ENCODE peak calls at places on chromosomes 4 and X, in eight cellular contexts. C, G, O, L, M, K, S and X are unnamed samples.
A peak's percentile ranks its signal among the peaks of the same experiment; 100 is the strongest.

GRCh38 chrX:10415704-10416001 is 204.7 kb downstream of the MID1 start:
- DNase-seq in C (peak; percentile 35), G (no peak), O (no peak), L (no peak), M (no peak), K (peak; percentile 45), S (peak; percentile 64), X (no peak)

GRCh38 chr4:167168611-167169010 is 65.7 kb downstream of the SPOCK3 start:
- DNase-seq in C (no peak), G (no peak), O (no peak), L (no peak), M (no peak), K (no peak), S (no peak), X (no peak)

GRCh38 chrX:3124041-3124440 is 82.8 kb downstream of the ARSF start:
- DNase-seq in C (peak; percentile 33), G (no peak), O (no peak), L (no peak), M (no peak), K (no peak), S (no peak), X (no peak)

GRCh38 chrX:48919360-48919821 is 567 bp upstream of the PIM2 start:
- DNase-seq in C (no peak), G (no peak), O (no peak), L (no peak), M (no peak), K (no peak), S (no peak), X (no peak)

GRCh38 chr4:61201562-61202099 is 1.5 kb downstream of the ADGRL3 start:
- DNase-seq in C (no peak), G (no peak), O (no peak), L (no peak), M (no peak), K (no peak), S (peak; percentile 23), X (no peak)

GRCh38 chr4:132317923-132318322 is 831.2 kb upstream of the PCDH10 start:
- DNase-seq in C (no peak), G (no peak), O (no peak), L (no peak), M (no peak), K (no peak), S (no peak), X (no peak)

GRCh38 chrX:115912372-115912897 is 258.1 kb upstream of the AGTR2 start:
- DNase-seq in C (no peak), G (no peak), O (no peak), L (no peak), M (no peak), K (no peak), S (no peak), X (no peak)

GRCh38 chr4:9703391-9703790 is 78.0 kb upstream of the DRD5 start:
- DNase-seq in C (peak; percentile 34), G (peak; percentile 53), O (peak; percentile 47), L (peak; percentile 60), M (peak; percentile 68), K (peak; percentile 79), S (peak; percentile 27), X (peak; percentile 61)

GRCh38 chr4:112633477-112634235 is 3.1 kb downstream of the ZGRF1 start:
- DNase-seq in C (no peak), G (peak; percentile 53), O (no peak), L (no peak), M (no peak), K (peak; percentile 38), S (peak; percentile 61), X (no peak)

GRCh38 chrX:11352296-11352741 is 59.1 kb downstream of the AMELX start:
- DNase-seq in C (no peak), G (no peak), O (no peak), L (no peak), M (no peak), K (no peak), S (no peak), X (no peak)

GRCh38 chrX:17706676-17707075 is 30.6 kb upstream of the SCML1 start:
- DNase-seq in C (peak; percentile 66), G (no peak), O (no peak), L (no peak), M (no peak), K (no peak), S (peak; percentile 86), X (no peak)

GRCh38 chr4:81106150-81106549 is 75.6 kb downstream of the BMP3 start:
- DNase-seq in C (no peak), G (no peak), O (no peak), L (no peak), M (no peak), K (no peak), S (no peak), X (no peak)

GRCh38 chr4:146621-147020 is 22.3 kb downstream of the ZNF718 start:
- DNase-seq in C (no peak), G (no peak), O (no peak), L (no peak), M (no peak), K (no peak), S (no peak), X (no peak)

GRCh38 chr4:172412851-172413250 is 599.6 kb downstream of the GALNTL6 start:
- DNase-seq in C (no peak), G (no peak), O (no peak), L (no peak), M (no peak), K (no peak), S (peak; percentile 6), X (no peak)

GRCh38 chr4:15355464-15355863 is 72.4 kb upstream of the C1QTNF7 start:
- DNase-seq in C (no peak), G (no peak), O (no peak), L (no peak), M (no peak), K (no peak), S (no peak), X (no peak)

GRCh38 chr4:54322817-54323417 is 93.8 kb downstream of the PDGFRA start:
- DNase-seq in C (peak; percentile 47), G (peak; percentile 19), O (peak; percentile 7), L (peak; percentile 71), M (peak; percentile 27), K (peak; percentile 56), S (peak; percentile 81), X (peak; percentile 64)

GRCh38 chrX:85379174-85379907 is at the start of gene POF1B:
- DNase-seq in C (no peak), G (peak; percentile 3), O (no peak), L (no peak), M (no peak), K (no peak), S (no peak), X (no peak)

GRCh38 chr4:2359591-2360390 is 58.7 kb downstream of the ZFYVE28 start:
- DNase-seq in C (no peak), G (no peak), O (no peak), L (no peak), M (no peak), K (no peak), S (no peak), X (no peak)